ENCODE peak calls at places on chromosomes 4 and X, in nine cellular contexts. B, R, N, K, W, P, O, S and L are unnamed samples. For H3K27me3, the result is how much of the 10 kb centered on the place peaks cover.

GRCh38 chr4:100895572-100896197 is 377.9 kb upstream of the EMCN start:
- DNase-seq in P (no peak), O (no peak), W (no peak), K (no peak), N (no peak), S (no peak), B (no peak), R (no peak), L (no peak)

GRCh38 chr4:8275511-8275910 is 6.0 kb downstream of the HTRA3 start:
- DNase-seq in W (no peak), R (no peak), N (no peak), O (no peak), P (no peak), S (no peak), K (no peak), B (no peak), L (no peak)

GRCh38 chr4:134695433-134695832 is 493.8 kb upstream of the PABPC4L start:
- DNase-seq in S (no peak), R (no peak), N (no peak), K (no peak), O (no peak), B (no peak), P (no peak), W (no peak), L (no peak)

GRCh38 chr4:190016369-190017289 is 10.4 kb downstream of the FRG2 start:
- DNase-seq in B (no peak), R (no peak), O (no peak), K (no peak), P (no peak), N (no peak), S (no peak), W (no peak), L (no peak)

GRCh38 chr4:41437264-41437566 is 100.7 kb upstream of the LIMCH1 start:
- DNase-seq in P (no peak), K (no peak), O (no peak), S (no peak), R (no peak), W (no peak), B (no peak), N (no peak), L (no peak)

GRCh38 chr4:95248713-95249401 is 299.9 kb downstream of the UNC5C start:
- DNase-seq in N (no peak), P (no peak), S (no peak), K (no peak), B (no peak), R (no peak), W (no peak), O (no peak), L (peak)

GRCh38 chr4:123547167-123547817 is 150.7 kb downstream of the SPRY1 start:
- DNase-seq in S (peak), R (no peak), N (peak), K (no peak), P (no peak), W (no peak), B (peak), O (peak), L (peak)

GRCh38 chr4:172515266-172515879 is 653.2 kb upstream of the GALNT7 start:
- DNase-seq in B (no peak), W (no peak), S (no peak), K (peak), P (peak), N (no peak), O (peak), R (peak), L (no peak)

GRCh38 chrX:150038977-150039599 is 100.8 kb upstream of the EOLA2 start:
- DNase-seq in B (no peak), P (no peak), O (no peak), R (peak), K (peak), S (no peak), N (no peak), W (no peak), L (peak)

GRCh38 chr4:54032558-54033135 is 31.8 kb downstream of the CHIC2 start:
- DNase-seq in P (no peak), K (no peak), O (no peak), S (no peak), W (no peak), B (no peak), N (no peak), R (no peak), L (no peak)

GRCh38 chr4:37601527-37601926 is 84.6 kb downstream of the RELL1 start:
- DNase-seq in N (peak), R (peak), S (peak), O (no peak), K (peak), B (peak), P (peak), W (no peak), L (peak)

GRCh38 chr4:72305620-72306019 is 263.4 kb downstream of the ADAMTS3 start:
- DNase-seq in S (no peak), N (no peak), R (no peak), P (no peak), W (no peak), B (no peak), K (no peak), O (no peak), L (no peak)

GRCh38 chr4:2761035-2761923 is 5.1 kb upstream of the TNIP2 start:
- DNase-seq in B (peak), R (peak), S (peak), P (no peak), W (no peak), O (peak), K (no peak), N (peak), L (peak)

GRCh38 chr4:69849297-69849696 is 10.6 kb downstream of the SULT1E1 start:
- DNase-seq in R (no peak), N (no peak), W (no peak), S (no peak), P (no peak), O (no peak), B (no peak), K (no peak), L (no peak)

GRCh38 chrX:26032141-26032917 is 105.8 kb upstream of the MAGEB18 start:
- DNase-seq in B (no peak), R (peak), O (no peak), P (no peak), K (no peak), W (no peak), N (no peak), S (no peak), L (no peak)

GRCh38 chr4:88613417-88613875 is 21.2 kb downstream of the HERC3 start:
- DNase-seq in W (peak), B (no peak), K (no peak), R (peak), N (peak), P (no peak), S (no peak), O (no peak), L (peak)

GRCh38 chr4:56276547-56276946 is 110.7 kb downstream of the AASDH start:
- DNase-seq in P (peak), W (no peak), O (no peak), K (peak), R (peak), B (no peak), N (no peak), S (no peak), L (peak)

GRCh38 chr4:71296945-71297344 is 41.9 kb upstream of the SLC4A4 start:
- DNase-seq in P (no peak), K (no peak), B (peak), R (peak), S (no peak), W (no peak), N (no peak), O (no peak), L (no peak)

GRCh38 chrX:12978205-12979010 is 3.5 kb downstream of the TMSB4X start:
- DNase-seq in S (peak), R (peak), O (peak), W (peak), P (peak), B (peak), N (peak), K (peak), L (peak)

GRCh38 chr4:6840062-6840976 is 57.8 kb downstream of the KIAA0232 start:
- DNase-seq in P (peak), W (no peak), R (peak), S (no peak), N (peak), O (no peak), K (peak), B (no peak), L (no peak)

GRCh38 chr4:10891866-10892265 is 207.3 kb upstream of the CLNK start:
- DNase-seq in P (no peak), N (no peak), K (no peak), R (no peak), W (no peak), B (no peak), S (no peak), O (no peak), L (no peak)

GRCh38 chrX:71256051-71256450 is 2.1 kb upstream of the ZMYM3 start:
- DNase-seq in B (no peak), R (peak), W (no peak), N (no peak), P (no peak), K (peak), O (no peak), S (no peak), L (peak)

GRCh38 chr4:100254237-100254636 is 64.0 kb upstream of the DDIT4L start:
- DNase-seq in S (no peak), R (no peak), N (no peak), P (no peak), B (no peak), W (no peak), K (no peak), O (no peak), L (no peak)

GRCh38 chr4:183878571-183878970 is 26.5 kb upstream of the STOX2 start:
- DNase-seq in R (no peak), O (no peak), P (no peak), S (no peak), K (no peak), W (no peak), B (no peak), N (no peak), L (no peak)
- H3K4me3 ChIP-seq in R (no peak), O (no peak), P (no peak), S (no peak), K (no peak), W (no peak), B (no peak), N (no peak), L (no peak)

GRCh38 chr4:174217273-174218126 is 66.0 kb downstream of the FBXO8 start:
- DNase-seq in W (no peak), P (no peak), R (peak), S (no peak), N (peak), B (no peak), O (peak), K (peak), L (no peak)

GRCh38 chr4:174215055-174215454 is 68.4 kb downstream of the FBXO8 start:
- DNase-seq in N (no peak), R (no peak), B (no peak), S (no peak), P (no peak), W (no peak), O (no peak), K (no peak), L (no peak)

GRCh38 chr4:174215936-174216699 is 67.3 kb downstream of the FBXO8 start:
- DNase-seq in O (peak), B (no peak), W (no peak), R (no peak), K (no peak), S (no peak), P (no peak), N (no peak), L (no peak)

GRCh38 chr4:174216935-174217272 is 66.6 kb downstream of the FBXO8 start:
- DNase-seq in K (no peak), P (no peak), S (no peak), R (no peak), W (no peak), B (no peak), O (no peak), N (no peak), L (no peak)

GRCh38 chr4:174218127-174218790 is 65.2 kb downstream of the FBXO8 start:
- DNase-seq in P (no peak), S (no peak), K (no peak), B (no peak), O (peak), R (peak), N (no peak), W (no peak), L (no peak)
- H3K27me3 ChIP-seq in P (half or more), S (half or more), K (half or more), B (half or more), O (half or more), R (under half), N (under half), W (under half), L (under half)

GRCh38 chrX:45803383-45803921 is 602.8 kb upstream of the DIPK2B start:
- DNase-seq in N (peak), B (no peak), R (peak), P (peak), O (no peak), W (no peak), K (peak), S (no peak), L (peak)

GRCh38 chrX:45799576-45799975 is 598.9 kb upstream of the DIPK2B start:
- DNase-seq in S (no peak), K (no peak), N (no peak), P (no peak), B (no peak), W (no peak), R (no peak), O (no peak), L (no peak)

GRCh38 chrX:45806410-45807121 is 605.9 kb upstream of the DIPK2B start:
- DNase-seq in K (peak), O (no peak), N (no peak), W (peak), R (peak), B (no peak), P (peak), S (no peak), L (peak)

GRCh38 chrX:45801554-45801953 is 600.9 kb upstream of the DIPK2B start:
- DNase-seq in R (peak), K (peak), O (no peak), N (no peak), S (no peak), B (no peak), P (peak), W (no peak), L (peak)
- TF ChIP-seq CTCF in R (no peak), K (peak), O (peak), N (peak), S (peak), B (peak), P (peak), W (peak), L (peak)

GRCh38 chrX:73524906-73525305 is 38.1 kb upstream of the CHIC1 start:
- DNase-seq in O (no peak), K (no peak), N (no peak), W (no peak), B (no peak), P (no peak), S (no peak), R (no peak), L (no peak)

DNA sequence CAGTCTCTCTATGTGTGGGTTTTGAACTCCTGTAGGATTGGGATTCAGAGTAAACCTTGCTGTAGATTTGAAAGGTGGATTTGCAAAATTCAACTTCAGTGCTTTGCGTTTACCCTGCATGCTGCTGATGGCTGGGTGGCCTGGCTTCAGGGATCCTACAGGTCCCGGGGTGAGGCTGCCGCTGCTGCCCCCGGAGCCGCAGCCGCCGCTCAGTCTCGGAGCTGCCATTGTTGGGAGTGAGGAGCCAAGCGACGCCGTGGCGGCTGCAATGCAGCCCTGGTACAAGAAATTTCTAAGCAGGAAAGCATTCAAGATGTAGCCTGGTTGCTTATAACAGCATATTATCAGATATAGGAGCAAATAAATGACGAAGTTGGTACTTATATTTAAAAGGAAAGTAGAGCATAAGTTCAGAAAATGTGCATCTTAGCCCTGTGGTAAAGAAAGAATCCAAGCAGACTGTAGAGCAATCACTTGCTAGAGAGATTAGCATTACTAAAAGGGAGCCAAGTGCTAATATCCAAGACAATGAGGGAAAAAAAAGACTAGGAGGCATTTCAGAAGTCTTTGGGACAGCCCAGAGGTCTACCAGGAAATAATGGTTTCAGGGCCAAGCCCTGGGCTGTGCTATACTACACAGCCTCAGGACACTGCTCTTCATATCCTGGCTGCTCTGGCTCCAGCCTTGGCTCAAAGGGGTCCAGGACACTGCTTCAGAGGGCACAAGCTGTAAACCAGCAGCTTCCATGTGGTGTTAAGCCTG is 36.9 kb upstream of the CHIC1 start:
- DNase-seq in W (no peak), P (no peak), R (no peak), O (peak), B (no peak), N (no peak), S (no peak), K (no peak), L (no peak)
- H3K4me3 ChIP-seq in W (no peak), P (no peak), R (no peak), O (no peak), B (no peak), N (no peak), S (no peak), K (no peak), L (no peak)

GRCh38 chr4:40164459-40164858 is 32.4 kb upstream of the RHOH start:
- DNase-seq in P (peak), R (peak), B (no peak), N (no peak), O (no peak), W (no peak), K (no peak), S (no peak), L (no peak)
- H3K27me3 ChIP-seq in P (under half), R (under half), B (under half), N (under half), O (under half), W (under half), K (under half), S (under half), L (under half)

GRCh38 chr4:129092636-129093172 is 635 bp downstream of the SCLT1 start:
- DNase-seq in O (no peak), P (peak), R (peak), W (no peak), B (no peak), N (no peak), S (no peak), K (peak), L (peak)
- TF ChIP-seq CTCF in O (no peak), P (peak), R (no peak), W (no peak), B (no peak), N (no peak), S (no peak), K (no peak), L (no peak)

GRCh38 chr4:87326460-87326859 is 3.8 kb upstream of the HSD17B13 start:
- DNase-seq in O (no peak), R (no peak), W (no peak), K (no peak), N (no peak), P (no peak), B (no peak), S (no peak), L (no peak)

GRCh38 chr4:87333267-87333666 is 10.6 kb upstream of the HSD17B13 start:
- DNase-seq in R (no peak), K (no peak), N (no peak), S (no peak), W (no peak), O (no peak), B (no peak), P (no peak), L (no peak)

GRCh38 chr4:87330761-87331160 is 8.1 kb upstream of the HSD17B13 start:
- DNase-seq in R (no peak), P (no peak), W (no peak), O (no peak), K (no peak), N (no peak), S (no peak), B (no peak), L (no peak)
- H3K4me3 ChIP-seq in R (no peak), P (no peak), W (no peak), O (no peak), K (no peak), N (no peak), S (no peak), B (no peak), L (no peak)

DNA sequence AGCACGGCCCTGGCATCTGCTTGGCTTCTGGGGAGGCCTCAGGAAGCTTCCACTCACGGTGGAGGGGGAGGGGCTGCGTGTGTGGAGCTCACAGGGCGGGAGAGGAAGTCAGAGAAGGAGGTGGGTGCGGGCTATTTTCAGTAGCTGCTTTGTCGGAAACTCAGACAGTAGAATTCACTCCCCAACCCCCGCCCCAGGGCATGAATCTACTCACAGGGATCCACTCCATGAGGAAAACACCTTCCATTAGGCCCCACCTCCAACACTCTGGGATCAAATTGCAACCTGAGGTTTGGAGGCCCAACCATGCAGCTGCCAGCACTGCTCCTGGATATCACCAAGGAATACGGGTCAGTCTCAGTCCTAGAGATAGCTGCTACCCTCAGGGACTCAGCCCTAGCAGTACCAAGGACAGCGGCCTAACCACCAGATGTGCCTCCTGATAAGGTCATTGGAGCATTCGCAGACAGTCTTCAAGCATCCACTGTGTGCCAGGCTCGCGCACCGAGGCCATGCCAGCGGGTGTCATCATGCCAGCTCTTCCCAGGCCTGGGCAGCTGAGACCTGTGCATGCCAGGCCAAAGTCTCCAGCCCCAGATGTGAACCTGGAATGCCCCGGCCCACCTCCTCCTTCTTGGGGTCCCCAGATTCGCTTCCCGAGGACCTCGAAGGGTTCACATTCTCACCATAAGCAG is 102.1 kb downstream of the ADRA2C start:
- DNase-seq in N (no peak), S (no peak), R (peak), P (peak), W (no peak), B (no peak), O (peak), K (peak), L (no peak)
- H3K27me3 ChIP-seq in N (under half), S (half or more), R (under half), P (under half), W (under half), B (under half), O (under half), K (half or more), L (under half)

GRCh38 chr4:173752610-173753009 is 222.6 kb upstream of the HAND2 start:
- DNase-seq in K (peak), P (no peak), N (peak), W (no peak), O (peak), S (no peak), B (peak), R (no peak), L (no peak)
- TF ChIP-seq CTCF in K (peak), P (peak), N (peak), W (no peak), O (peak), S (peak), B (no peak), R (peak), L (no peak)